ENCODE peak calls at places on chromosomes 16 and 17, in eight cellular contexts. One of them, this sample, is unnamed.

GRCh38 chr16:52498640-52499039 is 48.3 kb downstream of the TOX3 start:
- DNase-seq in heart right ventricle: no peak
- DNase-seq in bronchial epithelial cell: no peak
- DNase-seq in colonic mucosa: peak
- DNase-seq in NCI-H2081: peak
- DNase-seq in thoracic aorta: no peak
- DNase-seq in fibroblast of the conjunctiva: no peak
- DNase-seq in Peyer's patch: no peak
- DNase-seq in this sample: no peak

GRCh38 chr17:34163681-34164080 is 91.4 kb upstream of the CCL2 start:
- DNase-seq in fibroblast of the conjunctiva: no peak
- DNase-seq in NCI-H2081: no peak
- DNase-seq in bronchial epithelial cell: no peak
- DNase-seq in colonic mucosa: no peak
- DNase-seq in thoracic aorta: no peak
- DNase-seq in heart right ventricle: no peak
- DNase-seq in Peyer's patch: no peak
- DNase-seq in this sample: no peak

GRCh38 chr17:44152875-44153274 is 11.1 kb downstream of the HROB start:
- DNase-seq in thoracic aorta: no peak
- DNase-seq in NCI-H2081: no peak
- DNase-seq in heart right ventricle: no peak
- DNase-seq in bronchial epithelial cell: peak
- DNase-seq in fibroblast of the conjunctiva: no peak
- DNase-seq in Peyer's patch: no peak
- DNase-seq in colonic mucosa: no peak
- DNase-seq in this sample: no peak

GRCh38 chr17:49707246-49707607 is 537 bp downstream of the SLC35B1 start:
- DNase-seq in bronchial epithelial cell: no peak
- DNase-seq in fibroblast of the conjunctiva: no peak
- DNase-seq in NCI-H2081: no peak
- DNase-seq in Peyer's patch: no peak
- DNase-seq in thoracic aorta: no peak
- DNase-seq in heart right ventricle: no peak
- DNase-seq in colonic mucosa: no peak
- DNase-seq in this sample: no peak

GRCh38 chr17:74457146-74457819 is 9.2 kb upstream of the CD300A start:
- DNase-seq in NCI-H2081: peak
- DNase-seq in colonic mucosa: peak
- DNase-seq in bronchial epithelial cell: peak
- DNase-seq in Peyer's patch: peak
- DNase-seq in thoracic aorta: peak
- DNase-seq in fibroblast of the conjunctiva: peak
- DNase-seq in heart right ventricle: peak
- DNase-seq in this sample: peak

GRCh38 chr16:30600215-30600614 is 10.0 kb downstream of the ZNF689 start:
- DNase-seq in Peyer's patch: no peak
- DNase-seq in bronchial epithelial cell: peak
- DNase-seq in NCI-H2081: no peak
- DNase-seq in colonic mucosa: no peak
- DNase-seq in fibroblast of the conjunctiva: no peak
- DNase-seq in thoracic aorta: no peak
- DNase-seq in heart right ventricle: no peak
- DNase-seq in this sample: no peak

GRCh38 chr17:57210224-57210553 is 46.1 kb upstream of the MSI2 start:
- DNase-seq in fibroblast of the conjunctiva: no peak
- DNase-seq in heart right ventricle: no peak
- DNase-seq in bronchial epithelial cell: peak
- DNase-seq in Peyer's patch: no peak
- DNase-seq in NCI-H2081: no peak
- DNase-seq in thoracic aorta: no peak
- DNase-seq in colonic mucosa: no peak
- DNase-seq in this sample: no peak

GRCh38 chr17:4329838-4330237 is 36.6 kb downstream of the UBE2G1 start:
- DNase-seq in heart right ventricle: no peak
- DNase-seq in colonic mucosa: no peak
- DNase-seq in thoracic aorta: no peak
- DNase-seq in bronchial epithelial cell: peak
- DNase-seq in NCI-H2081: no peak
- DNase-seq in fibroblast of the conjunctiva: peak
- DNase-seq in Peyer's patch: no peak
- DNase-seq in this sample: no peak

GRCh38 chr16:88353232-88353631 is 29.5 kb upstream of the ZNF469 start:
- DNase-seq in Peyer's patch: no peak
- DNase-seq in thoracic aorta: no peak
- DNase-seq in bronchial epithelial cell: no peak
- DNase-seq in fibroblast of the conjunctiva: no peak
- DNase-seq in NCI-H2081: no peak
- DNase-seq in heart right ventricle: no peak
- DNase-seq in colonic mucosa: no peak
- DNase-seq in this sample: no peak

GRCh38 chr17:44307387-44308186 is 814 bp upstream of the RUNDC3A start:
- DNase-seq in bronchial epithelial cell: peak
- DNase-seq in heart right ventricle: peak
- DNase-seq in thoracic aorta: no peak
- DNase-seq in fibroblast of the conjunctiva: no peak
- DNase-seq in NCI-H2081: peak
- DNase-seq in colonic mucosa: no peak
- DNase-seq in Peyer's patch: no peak
- DNase-seq in this sample: no peak

GRCh38 chr16:72474511-72475123 is 302.7 kb upstream of the PMFBP1 start:
- DNase-seq in bronchial epithelial cell: peak
- DNase-seq in thoracic aorta: no peak
- DNase-seq in NCI-H2081: no peak
- DNase-seq in fibroblast of the conjunctiva: peak
- DNase-seq in colonic mucosa: no peak
- DNase-seq in Peyer's patch: no peak
- DNase-seq in heart right ventricle: no peak
- DNase-seq in this sample: no peak

GRCh38 chr17:21007646-21008045 is 35.2 kb downstream of the USP22 start:
- DNase-seq in NCI-H2081: no peak
- DNase-seq in heart right ventricle: no peak
- DNase-seq in colonic mucosa: no peak
- DNase-seq in thoracic aorta: no peak
- DNase-seq in fibroblast of the conjunctiva: no peak
- DNase-seq in Peyer's patch: no peak
- DNase-seq in bronchial epithelial cell: no peak
- DNase-seq in this sample: no peak

GRCh38 chr17:3888343-3889171 is 4.3 kb downstream of the CAMKK1 start:
- DNase-seq in Peyer's patch: no peak
- DNase-seq in NCI-H2081: no peak
- DNase-seq in colonic mucosa: peak
- DNase-seq in thoracic aorta: peak
- DNase-seq in heart right ventricle: peak
- DNase-seq in bronchial epithelial cell: peak
- DNase-seq in fibroblast of the conjunctiva: peak
- DNase-seq in this sample: no peak

GRCh38 chr17:8430966-8431365 is 4.7 kb upstream of the NDEL1 start:
- DNase-seq in heart right ventricle: peak
- DNase-seq in NCI-H2081: no peak
- DNase-seq in colonic mucosa: no peak
- DNase-seq in thoracic aorta: peak
- DNase-seq in fibroblast of the conjunctiva: peak
- DNase-seq in bronchial epithelial cell: no peak
- DNase-seq in Peyer's patch: no peak
- DNase-seq in this sample: no peak

This sample was measured in GM19239.